ENCODE peak calls at places on chromosomes 3 and 15, in ten cellular contexts. I is activated CD8-positive, alpha-beta memory T cell treated with anti-CD3 and anti-CD28 coated beads, Interleukin-2, amount 10 ng/mL, durations not matched to agents 7 days and 5 days; A is NCI-H1092; G is cardiac fibroblast; K is cerebellar cortex; D is GM04504; P is fibroblast of lung; L is EL; N is nephron progenitor cell; X is anterior cingulate cortex. C is an unnamed sample.

GRCh38 chr15:63212050-63212973 is 22.9 kb downstream of the RAB8B start:
- DNase-seq in D (peak), A (no peak), I (no peak), K (no peak), G (peak), P (peak), L (peak), N (no peak), X (no peak), C (no peak)

GRCh38 chr3:158160958-158161357 is 51.1 kb downstream of the RSRC1 start:
- DNase-seq in X (no peak), D (peak), I (no peak), N (no peak), P (peak), A (no peak), K (no peak), L (peak), G (peak), C (peak)

GRCh38 chr3:28791713-28792255 is 443.2 kb upstream of the AZI2 start:
- DNase-seq in L (peak), D (no peak), I (no peak), G (no peak), A (no peak), X (no peak), K (no peak), N (no peak), P (peak), C (peak)

GRCh38 chr3:124620600-124621063 is 109.6 kb upstream of the UMPS start:
- DNase-seq in K (no peak), A (no peak), N (no peak), L (peak), G (peak), X (no peak), D (no peak), I (peak), P (peak), C (peak)

GRCh38 chr3:172569128-172570008 is 46.1 kb upstream of the TNFSF10 start:
- DNase-seq in N (no peak), X (no peak), G (peak), P (no peak), A (no peak), K (no peak), L (no peak), D (no peak), I (no peak), C (peak)

GRCh38 chr15:88663216-88663615 is 24.4 kb downstream of the ISG20 start:
- DNase-seq in A (no peak), L (peak), G (no peak), K (no peak), I (peak), P (peak), D (no peak), X (no peak), N (no peak), C (peak)

GRCh38 chr3:148643389-148643840 is 54.3 kb upstream of the AGTR1 start:
- DNase-seq in I (no peak), K (no peak), A (no peak), P (peak), G (peak), N (no peak), D (peak), L (peak), X (no peak), C (peak)

GRCh38 chr3:71006810-71007785 is 576.4 kb downstream of the FOXP1 start:
- DNase-seq in G (peak), L (no peak), A (no peak), P (peak), I (no peak), N (no peak), K (peak), D (no peak), X (no peak), C (peak)

GRCh38 chr3:123432832-123433523 is 15.9 kb downstream of the ADCY5 start:
- DNase-seq in L (no peak), A (no peak), X (no peak), N (no peak), K (peak), G (no peak), P (no peak), I (no peak), D (no peak), C (no peak)

GRCh38 chr3:177752841-177753240 is 555.6 kb upstream of the TBL1XR1 start:
- DNase-seq in D (no peak), K (no peak), L (no peak), I (no peak), X (no peak), P (no peak), G (no peak), A (no peak), N (no peak), C (no peak)

GRCh38 chr15:63971904-63972303 is 74.4 kb downstream of the DAPK2 start:
- DNase-seq in L (no peak), K (no peak), N (no peak), X (no peak), I (no peak), D (no peak), P (no peak), A (no peak), G (no peak), C (no peak)

GRCh38 chr3:191254098-191254873 is 55.2 kb downstream of the OSTN start:
- DNase-seq in L (no peak), D (no peak), P (peak), I (no peak), K (no peak), G (peak), X (no peak), A (no peak), N (no peak), C (no peak)

GRCh38 chr3:54900954-54901591 is 26.8 kb downstream of the LRTM1 start:
- DNase-seq in D (no peak), A (no peak), K (no peak), N (no peak), X (no peak), P (peak), G (peak), L (peak), I (no peak), C (no peak)

GRCh38 chr3:46666471-46666845 is 27.0 kb downstream of the ALS2CL start:
- DNase-seq in P (no peak), G (no peak), X (no peak), D (no peak), A (no peak), L (no peak), I (no peak), N (no peak), K (no peak), C (no peak)

GRCh38 chr3:47017504-47018268 is 38.2 kb downstream of the NBEAL2 start:
- DNase-seq in I (no peak), P (peak), K (no peak), G (no peak), N (no peak), X (no peak), A (no peak), D (no peak), L (peak), C (peak)